ENCODE peak calls at places on chromosomes 16 and 17, in seven cellular contexts. One of them, this sample, is unnamed. For H3K9me2, the result is how much of the 10 kb centered on the place peaks cover.

GRCh38 chr16:50619702-50620491 is 61.2 kb downstream of the SNX20 start:
- DNase-seq in PC-3: no peak
- DNase-seq in GM23248: no peak
- DNase-seq in hepatocyte: no peak
- DNase-seq in MM.1S: no peak
- DNase-seq in PC-9: no peak
- DNase-seq in HCT116: no peak
- DNase-seq in this sample: no peak

GRCh38 chr16:85571813-85572619 is 41.1 kb upstream of the GSE1 start:
- DNase-seq in PC-9: no peak
- DNase-seq in GM23248: no peak
- DNase-seq in PC-3: no peak
- DNase-seq in MM.1S: peak
- DNase-seq in HCT116: no peak
- DNase-seq in hepatocyte: no peak
- DNase-seq in this sample: no peak

GRCh38 chr16:85146922-85147651 is 34.8 kb upstream of the CIBAR2 start:
- DNase-seq in hepatocyte: no peak
- DNase-seq in PC-3: no peak
- DNase-seq in PC-9: no peak
- DNase-seq in HCT116: no peak
- DNase-seq in GM23248: no peak
- DNase-seq in MM.1S: no peak
- DNase-seq in this sample: no peak

GRCh38 chr17:2690165-2691068 is 21.1 kb downstream of the CLUH start:
- DNase-seq in PC-3: no peak
- DNase-seq in PC-9: no peak
- DNase-seq in MM.1S: no peak
- DNase-seq in GM23248: no peak
- DNase-seq in HCT116: no peak
- DNase-seq in hepatocyte: peak
- DNase-seq in this sample: no peak

GRCh38 chr17:27247071-27247957 is 46.6 kb upstream of the WSB1 start:
- DNase-seq in PC-9: peak
- DNase-seq in HCT116: no peak
- DNase-seq in hepatocyte: peak
- DNase-seq in PC-3: peak
- DNase-seq in GM23248: peak
- DNase-seq in MM.1S: no peak
- DNase-seq in this sample: no peak

GRCh38 chr17:43431741-43432523 is 33.1 kb downstream of the ARL4D start:
- DNase-seq in HCT116: no peak
- DNase-seq in MM.1S: no peak
- DNase-seq in PC-3: no peak
- DNase-seq in hepatocyte: no peak
- DNase-seq in GM23248: peak
- DNase-seq in PC-9: no peak
- DNase-seq in this sample: peak

GRCh38 chr17:69457603-69458002 is 43.1 kb downstream of the MAP2K6 start:
- DNase-seq in PC-9: no peak
- DNase-seq in MM.1S: peak
- DNase-seq in HCT116: no peak
- DNase-seq in PC-3: no peak
- DNase-seq in GM23248: no peak
- DNase-seq in hepatocyte: no peak
- DNase-seq in this sample: no peak

GRCh38 chr17:50519141-50519834 is 11.0 kb downstream of the MYCBPAP start:
- DNase-seq in PC-9: no peak
- DNase-seq in HCT116: no peak
- DNase-seq in PC-3: peak
- DNase-seq in hepatocyte: no peak
- DNase-seq in MM.1S: no peak
- DNase-seq in GM23248: peak
- DNase-seq in this sample: no peak

GRCh38 chr16:67547423-67548264 is 14.7 kb upstream of the CTCF start:
- DNase-seq in HCT116: no peak
- DNase-seq in MM.1S: peak
- DNase-seq in PC-9: no peak
- DNase-seq in PC-3: no peak
- DNase-seq in hepatocyte: no peak
- DNase-seq in GM23248: no peak
- DNase-seq in this sample: no peak

GRCh38 chr16:84482001-84482891 is 22.2 kb downstream of the MEAK7 start:
- DNase-seq in PC-3: no peak
- DNase-seq in HCT116: no peak
- DNase-seq in PC-9: no peak
- DNase-seq in MM.1S: no peak
- DNase-seq in GM23248: no peak
- DNase-seq in hepatocyte: peak
- DNase-seq in this sample: no peak

GRCh38 chr16:87367556-87367955 is 16.0 kb downstream of the FBXO31 start:
- DNase-seq in HCT116: no peak
- DNase-seq in PC-9: no peak
- DNase-seq in PC-3: no peak
- DNase-seq in GM23248: no peak
- DNase-seq in hepatocyte: no peak
- DNase-seq in MM.1S: no peak
- DNase-seq in this sample: no peak

GRCh38 chr17:45970659-45971058 is 28.4 kb upstream of the STH start:
- DNase-seq in MM.1S: no peak
- DNase-seq in hepatocyte: no peak
- DNase-seq in GM23248: no peak
- DNase-seq in HCT116: no peak
- DNase-seq in PC-3: no peak
- DNase-seq in PC-9: no peak
- DNase-seq in this sample: no peak

GRCh38 chr17:7835818-7836595 is 2.0 kb downstream of the KDM6B start:
- DNase-seq in PC-9: no peak
- DNase-seq in hepatocyte: no peak
- DNase-seq in GM23248: peak
- DNase-seq in MM.1S: no peak
- DNase-seq in HCT116: no peak
- DNase-seq in PC-3: peak
- DNase-seq in this sample: peak

GRCh38 chr17:50362661-50363060 is 10.3 kb downstream of the MRPL27 start:
- DNase-seq in PC-3: no peak
- DNase-seq in GM23248: no peak
- DNase-seq in PC-9: no peak
- DNase-seq in MM.1S: no peak
- DNase-seq in hepatocyte: no peak
- DNase-seq in HCT116: no peak
- DNase-seq in this sample: no peak

GRCh38 chr17:2853722-2854580 is 57.7 kb downstream of the RAP1GAP2 start:
- DNase-seq in GM23248: peak
- DNase-seq in PC-9: no peak
- DNase-seq in HCT116: no peak
- DNase-seq in MM.1S: no peak
- DNase-seq in PC-3: peak
- DNase-seq in hepatocyte: peak
- DNase-seq in this sample: peak

GRCh38 chr16:59368586-59368985 is 634.5 kb upstream of the GOT2 start:
- DNase-seq in GM23248: no peak
- DNase-seq in MM.1S: no peak
- DNase-seq in hepatocyte: no peak
- DNase-seq in HCT116: no peak
- DNase-seq in PC-3: no peak
- DNase-seq in PC-9: no peak
- DNase-seq in this sample: no peak

GRCh38 chr17:50093246-50093645 is 1.9 kb upstream of the PDK2 start:
- DNase-seq in MM.1S: no peak
- DNase-seq in PC-9: peak
- DNase-seq in HCT116: no peak
- DNase-seq in PC-3: peak
- DNase-seq in GM23248: no peak
- DNase-seq in hepatocyte: no peak
- DNase-seq in this sample: no peak

GRCh38 chr16:21023509-21024202 is 123.1 kb downstream of the LYRM1 start:
- DNase-seq in hepatocyte: peak
- DNase-seq in PC-9: no peak
- DNase-seq in GM23248: no peak
- DNase-seq in MM.1S: no peak
- DNase-seq in PC-3: no peak
- DNase-seq in HCT116: no peak
- DNase-seq in this sample: no peak

GRCh38 chr17:47822785-47823184 is 1.2 kb upstream of the OSBPL7 start:
- DNase-seq in HCT116: no peak
- DNase-seq in hepatocyte: no peak
- DNase-seq in PC-9: no peak
- DNase-seq in GM23248: no peak
- DNase-seq in PC-3: no peak
- DNase-seq in MM.1S: no peak
- DNase-seq in this sample: no peak

GRCh38 chr16:8474576-8474975 is 115.7 kb downstream of the TMEM114 start:
- DNase-seq in GM23248: no peak
- DNase-seq in HCT116: no peak
- DNase-seq in PC-9: no peak
- DNase-seq in hepatocyte: no peak
- DNase-seq in PC-3: no peak
- DNase-seq in MM.1S: no peak
- DNase-seq in this sample: no peak

GRCh38 chr17:77128895-77129567 is 11.7 kb upstream of the SEC14L1 start:
- DNase-seq in HCT116: no peak
- DNase-seq in GM23248: peak
- DNase-seq in hepatocyte: no peak
- DNase-seq in MM.1S: no peak
- DNase-seq in PC-3: no peak
- DNase-seq in PC-9: no peak
- DNase-seq in this sample: no peak

GRCh38 chr17:31392856-31393748 is 1.6 kb downstream of the RAB11FIP4 start:
- DNase-seq in MM.1S: no peak
- DNase-seq in HCT116: no peak
- DNase-seq in PC-3: no peak
- DNase-seq in GM23248: no peak
- DNase-seq in PC-9: no peak
- DNase-seq in hepatocyte: no peak
- DNase-seq in this sample: peak

GRCh38 chr16:84254080-84254479 is 14.3 kb upstream of the KCNG4 start:
- DNase-seq in hepatocyte: no peak
- DNase-seq in HCT116: no peak
- DNase-seq in PC-9: no peak
- DNase-seq in GM23248: no peak
- DNase-seq in PC-3: no peak
- DNase-seq in MM.1S: no peak
- DNase-seq in this sample: no peak

GRCh38 chr17:77185137-77185536 is 44.4 kb downstream of the SEC14L1 start:
- DNase-seq in PC-3: peak
- DNase-seq in HCT116: no peak
- DNase-seq in MM.1S: no peak
- DNase-seq in PC-9: no peak
- DNase-seq in hepatocyte: no peak
- DNase-seq in GM23248: peak
- DNase-seq in this sample: no peak

GRCh38 chr16:54287018-54287757 is 601 bp upstream of the IRX3 start:
- DNase-seq in PC-3: no peak
- DNase-seq in MM.1S: no peak
- DNase-seq in PC-9: no peak
- DNase-seq in GM23248: no peak
- DNase-seq in hepatocyte: no peak
- DNase-seq in HCT116: peak
- DNase-seq in this sample: peak
- TF ChIP-seq EZH2 in PC-3: no peak
- TF ChIP-seq EZH2 in MM.1S: no peak
- TF ChIP-seq EZH2 in PC-9: no peak
- TF ChIP-seq EZH2 in GM23248: no peak
- TF ChIP-seq EZH2 in hepatocyte: peak
- TF ChIP-seq EZH2 in HCT116: no peak
- TF ChIP-seq EZH2 in this sample: peak

GRCh38 chr17:4933646-4934045 is 1.6 kb downstream of the GP1BA start:
- DNase-seq in HCT116: no peak
- DNase-seq in hepatocyte: no peak
- DNase-seq in GM23248: no peak
- DNase-seq in MM.1S: no peak
- DNase-seq in PC-3: no peak
- DNase-seq in PC-9: no peak
- DNase-seq in this sample: no peak

GRCh38 chr17:4934173-4934979 is 2.3 kb downstream of the GP1BA start:
- DNase-seq in MM.1S: peak
- DNase-seq in GM23248: peak
- DNase-seq in HCT116: no peak
- DNase-seq in PC-9: peak
- DNase-seq in hepatocyte: peak
- DNase-seq in PC-3: peak
- DNase-seq in this sample: peak

GRCh38 chr17:4931974-4932373 is at the start of gene GP1BA:
- DNase-seq in PC-9: no peak
- DNase-seq in MM.1S: no peak
- DNase-seq in hepatocyte: no peak
- DNase-seq in HCT116: no peak
- DNase-seq in PC-3: no peak
- DNase-seq in GM23248: no peak
- DNase-seq in this sample: no peak

GRCh38 chr17:4935650-4936049 is 3.6 kb downstream of the GP1BA start:
- DNase-seq in PC-9: no peak
- DNase-seq in hepatocyte: no peak
- DNase-seq in GM23248: no peak
- DNase-seq in PC-3: no peak
- DNase-seq in MM.1S: no peak
- DNase-seq in HCT116: no peak
- DNase-seq in this sample: no peak

GRCh38 chr17:4932756-4933155 is 679 bp downstream of the GP1BA start:
- DNase-seq in HCT116: no peak
- DNase-seq in PC-3: no peak
- DNase-seq in GM23248: no peak
- DNase-seq in PC-9: no peak
- DNase-seq in hepatocyte: no peak
- DNase-seq in MM.1S: no peak
- DNase-seq in this sample: no peak
- H3K9me2 ChIP-seq in HCT116: under half
- H3K9me2 ChIP-seq in PC-3: under half
- H3K9me2 ChIP-seq in GM23248: under half
- H3K9me2 ChIP-seq in PC-9: under half
- H3K9me2 ChIP-seq in hepatocyte: under half
- H3K9me2 ChIP-seq in MM.1S: under half
- H3K9me2 ChIP-seq in this sample: under half

DNA sequence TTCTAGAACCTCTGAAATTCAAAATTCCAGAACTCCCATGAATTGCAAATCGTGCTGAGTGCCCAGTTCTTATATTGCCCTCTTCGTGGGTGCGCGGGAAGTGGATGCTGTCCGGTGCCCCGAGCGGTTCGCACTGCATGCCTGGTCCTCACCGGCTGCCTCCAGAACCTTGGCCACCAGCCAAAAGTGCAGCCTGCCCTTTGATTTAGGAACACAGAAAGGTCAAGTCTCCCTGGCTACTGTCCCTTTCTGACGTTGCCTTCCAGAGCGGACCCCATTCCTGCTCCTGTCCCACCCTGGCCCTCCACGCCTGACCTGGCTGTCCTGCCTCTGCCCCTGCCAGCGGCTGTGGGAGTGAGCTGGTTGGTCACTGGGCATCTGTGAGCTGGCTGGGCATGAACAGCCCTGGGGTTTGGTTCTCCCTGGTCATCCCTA is 9.7 kb downstream of the NEUROD2 start:
- DNase-seq in hepatocyte: no peak
- DNase-seq in PC-3: no peak
- DNase-seq in HCT116: no peak
- DNase-seq in PC-9: no peak
- DNase-seq in MM.1S: no peak
- DNase-seq in GM23248: no peak
- DNase-seq in this sample: no peak
- TF ChIP-seq EZH2 in hepatocyte: peak
- TF ChIP-seq EZH2 in PC-3: no peak
- TF ChIP-seq EZH2 in HCT116: no peak
- TF ChIP-seq EZH2 in PC-9: no peak
- TF ChIP-seq EZH2 in MM.1S: no peak
- TF ChIP-seq EZH2 in GM23248: no peak
- TF ChIP-seq EZH2 in this sample: no peak

GRCh38 chr17:21021208-21021803 is 21.5 kb downstream of the USP22 start:
- DNase-seq in hepatocyte: no peak
- DNase-seq in PC-3: no peak
- DNase-seq in PC-9: no peak
- DNase-seq in GM23248: no peak
- DNase-seq in HCT116: no peak
- DNase-seq in MM.1S: no peak
- DNase-seq in this sample: no peak
- H3K9me2 ChIP-seq in hepatocyte: under half
- H3K9me2 ChIP-seq in PC-3: under half
- H3K9me2 ChIP-seq in PC-9: under half
- H3K9me2 ChIP-seq in GM23248: under half
- H3K9me2 ChIP-seq in HCT116: under half
- H3K9me2 ChIP-seq in MM.1S: under half
- H3K9me2 ChIP-seq in this sample: under half